ENCODE peak calls at places on chromosome 4, in six cellular contexts. I, L, P, B, U and M are unnamed samples.

GRCh38 chr4:915041-915474 is 17.1 kb downstream of the GAK start:
- DNase-seq in I (no peak), L (no peak), P (no peak), B (no peak), U (no peak), M (no peak)

GRCh38 chr4:182925298-182925738 is 8.1 kb upstream of the DCTD start:
- DNase-seq in I (peak; percentile 48), L (peak; percentile 78), P (no peak), B (peak; percentile 89), U (peak; percentile 47), M (peak; percentile 23)

GRCh38 chr4:139656614-139657486 is 8.8 kb upstream of the MGST2 start:
- DNase-seq in I (peak; percentile 77), L (no peak), P (no peak), B (peak; percentile 76), U (no peak), M (peak; percentile 32)

GRCh38 chr4:128570380-128570779 is 239.1 kb upstream of the JADE1 start:
- DNase-seq in I (no peak), L (no peak), P (no peak), B (no peak), U (no peak), M (no peak)

GRCh38 chr4:26896636-26897035 is 36.0 kb downstream of the STIM2 start:
- DNase-seq in I (no peak), L (no peak), P (no peak), B (no peak), U (no peak), M (no peak)

GRCh38 chr4:8209176-8209874 is 10.2 kb downstream of the SH3TC1 start:
- DNase-seq in I (no peak), L (no peak), P (no peak), B (no peak), U (no peak), M (no peak)

GRCh38 chr4:26001413-26001812 is 87.4 kb downstream of the SMIM20 start:
- DNase-seq in I (no peak), L (no peak), P (no peak), B (no peak), U (no peak), M (no peak)

GRCh38 chr4:26204911-26205368 is 115.9 kb upstream of the RBPJ start:
- DNase-seq in I (no peak), L (no peak), P (no peak), B (no peak), U (no peak), M (no peak)

GRCh38 chr4:1195109-1195671 is 22.8 kb upstream of the SPON2 start:
- DNase-seq in I (no peak), L (no peak), P (peak; percentile 6), B (no peak), U (no peak), M (peak; percentile 15)

GRCh38 chr4:85084371-85085170 is 118.1 kb upstream of the WDFY3 start:
- DNase-seq in I (peak; percentile 28), L (no peak), P (peak; percentile 0), B (peak; percentile 60), U (no peak), M (no peak)

GRCh38 chr4:116143221-116143620 is 942.2 kb downstream of the TRAM1L1 start:
- DNase-seq in I (no peak), L (no peak), P (no peak), B (no peak), U (no peak), M (no peak)

GRCh38 chr4:151644625-151645024 is 116.2 kb downstream of the GATB start:
- DNase-seq in I (peak; percentile 28), L (no peak), P (no peak), B (peak; percentile 44), U (no peak), M (no peak)

GRCh38 chr4:154589296-154590197 is 995 bp downstream of the FGA start:
- DNase-seq in I (no peak), L (no peak), P (no peak), B (no peak), U (no peak), M (no peak)

GRCh38 chr4:92257931-92258857 is 45.6 kb upstream of the GRID2 start:
- DNase-seq in I (no peak), L (no peak), P (no peak), B (no peak), U (no peak), M (no peak)

GRCh38 chr4:152065545-152065944 is 304.7 kb upstream of the GATB start:
- DNase-seq in I (no peak), L (no peak), P (no peak), B (no peak), U (no peak), M (no peak)

GRCh38 chr4:7073526-7074390 is 5.9 kb upstream of the GRPEL1 start:
- DNase-seq in I (peak; percentile 82), L (peak; percentile 15), P (peak; percentile 41), B (peak; percentile 77), U (no peak), M (peak; percentile 36)

GRCh38 chr4:187692626-187693025 is 302.9 kb upstream of the ZFP42 start:
- DNase-seq in I (no peak), L (no peak), P (no peak), B (no peak), U (no peak), M (no peak)

GRCh38 chr4:169044723-169045447 is 34.8 kb upstream of the CBR4 start:
- DNase-seq in I (no peak), L (no peak), P (no peak), B (no peak), U (no peak), M (no peak)

GRCh38 chr4:78652282-78652876 is 100.8 kb downstream of the ANXA3 start:
- DNase-seq in I (no peak), L (no peak), P (no peak), B (no peak), U (no peak), M (no peak)

GRCh38 chr4:133152330-133152791 is 3.3 kb downstream of the PCDH10 start:
- DNase-seq in I (no peak), L (no peak), P (no peak), B (no peak), U (no peak), M (no peak)

GRCh38 chr4:48752726-48753125 is 27.4 kb downstream of the FRYL start:
- DNase-seq in I (no peak), L (no peak), P (no peak), B (no peak), U (no peak), M (no peak)

GRCh38 chr4:154953691-154954090 is 172.6 kb downstream of the RBM46 start:
- DNase-seq in I (no peak), L (no peak), P (no peak), B (no peak), U (no peak), M (no peak)

GRCh38 chr4:87632469-87632868 is 17.6 kb upstream of the DMP1 start:
- DNase-seq in I (no peak), L (no peak), P (no peak), B (no peak), U (no peak), M (no peak)

GRCh38 chr4:133997440-133997839 is 204.1 kb downstream of the PABPC4L start:
- DNase-seq in I (no peak), L (no peak), P (no peak), B (no peak), U (no peak), M (no peak)

DNA sequence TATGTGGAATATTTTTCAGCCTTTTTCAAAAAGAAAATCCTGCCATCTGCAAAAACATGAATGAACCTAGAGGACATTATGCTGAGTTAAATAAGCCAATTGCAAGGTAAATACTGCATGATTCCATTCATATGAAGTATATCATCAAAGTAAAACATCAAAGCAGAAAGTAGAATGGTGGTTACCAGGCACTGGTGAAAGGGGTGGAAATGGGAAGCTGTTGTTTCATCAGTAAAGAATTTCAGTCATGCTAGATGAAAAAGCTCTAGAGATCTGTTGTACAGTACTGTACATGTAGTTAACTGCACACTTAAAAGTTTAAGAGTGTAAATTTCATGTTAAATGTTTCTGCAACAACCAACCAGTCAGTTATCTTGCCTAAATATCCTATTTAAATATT is 196.8 kb upstream of the ADGRL3 start:
- DNase-seq in I (no peak), L (no peak), P (no peak), B (peak; percentile 2), U (no peak), M (no peak)
- TF ChIP-seq TAF1 in I (no peak), L (no peak), P (no peak), B (no peak), U (no peak), M (no peak)

GRCh38 chr4:127001898-127002297 is 630.9 kb upstream of the INTU start:
- DNase-seq in I (no peak), L (no peak), P (no peak), B (no peak), U (no peak), M (no peak)
- TF ChIP-seq POLR2AphosphoS5 in I (no peak), L (no peak), P (no peak), B (no peak), U (no peak), M (no peak)

GRCh38 chr4:76301068-76301774 is 5.3 kb upstream of the STBD1 start:
- DNase-seq in I (peak; percentile 72), L (no peak), P (peak; percentile 63), B (peak; percentile 91), U (peak; percentile 74), M (peak; percentile 55)
- TF ChIP-seq POLR2A in I (no peak), L (no peak), P (no peak), B (no peak), U (no peak), M (no peak)

GRCh38 chr4:117968606-117969005 is 65.7 kb upstream of the NDST3 start:
- DNase-seq in I (no peak), L (no peak), P (no peak), B (no peak), U (no peak), M (no peak)

GRCh38 chr4:117965608-117966007 is 68.7 kb upstream of the NDST3 start:
- DNase-seq in I (no peak), L (no peak), P (no peak), B (no peak), U (no peak), M (no peak)

GRCh38 chr4:117971406-117971805 is 62.9 kb upstream of the NDST3 start:
- DNase-seq in I (no peak), L (no peak), P (no peak), B (no peak), U (no peak), M (no peak)
- TF ChIP-seq TAF1 in I (no peak), L (no peak), P (no peak), B (no peak), U (no peak), M (no peak)